ENCODE peak calls at places on chromosomes 12 and 14, in eight cellular contexts. C, L, N, R, K, I, G and S are unnamed samples.

GRCh38 chr12:127381043-127381668 is 885.8 kb upstream of the TMEM132C start:
- DNase-seq in G (no peak), L (peak), C (peak), N (peak), I (peak), K (no peak), R (no peak), S (no peak)

GRCh38 chr12:131087302-131087818 is 133.7 kb downstream of the ADGRD1 start:
- DNase-seq in I (peak), N (peak), G (no peak), K (no peak), L (no peak), R (no peak), C (no peak), S (no peak)

GRCh38 chr12:115885040-115885439 is 392.5 kb downstream of the MED13L start:
- DNase-seq in R (no peak), I (no peak), L (no peak), N (no peak), G (no peak), K (no peak), C (no peak), S (no peak)

GRCh38 chr14:96096639-96097610 is 57.8 kb downstream of the C14orf132 start:
- DNase-seq in N (no peak), G (no peak), K (no peak), R (no peak), L (no peak), I (no peak), C (peak), S (no peak)

GRCh38 chr12:95538656-95539055 is 12.6 kb downstream of the USP44 start:
- DNase-seq in L (no peak), K (no peak), I (no peak), N (no peak), C (no peak), R (no peak), G (no peak), S (no peak)

GRCh38 chr12:48682927-48683326 is 889 bp upstream of the KANSL2 start:
- DNase-seq in R (no peak), N (no peak), G (no peak), K (no peak), I (no peak), L (no peak), C (no peak), S (no peak)

GRCh38 chr14:22776215-22776614 is 9.7 kb downstream of the OXA1L start:
- DNase-seq in R (no peak), K (no peak), N (no peak), I (no peak), C (no peak), L (no peak), G (no peak), S (no peak)

GRCh38 chr12:106673151-106673550 is 90.3 kb downstream of the RFX4 start:
- DNase-seq in R (no peak), N (no peak), G (no peak), I (no peak), C (no peak), L (no peak), K (no peak), S (no peak)

GRCh38 chr12:132638541-132639408 is 20.2 kb downstream of the P2RX2 start:
- DNase-seq in I (no peak), L (no peak), R (peak), N (no peak), K (peak), G (no peak), C (peak), S (no peak)

GRCh38 chr12:77608157-77608755 is 222.4 kb upstream of the NAV3 start:
- DNase-seq in R (no peak), C (no peak), L (no peak), K (no peak), G (no peak), N (no peak), I (no peak), S (no peak)

GRCh38 chr12:106902053-106902452 is 53.7 kb upstream of the TMEM263 start:
- DNase-seq in K (no peak), R (no peak), G (no peak), N (no peak), I (no peak), C (no peak), L (no peak), S (no peak)

GRCh38 chr12:63967781-63968180 is 123.3 kb downstream of the SRGAP1 start:
- DNase-seq in R (no peak), G (no peak), K (no peak), L (no peak), C (no peak), N (no peak), I (no peak), S (no peak)

GRCh38 chr12:95703986-95704385 is 86.6 kb downstream of the NTN4 start:
- DNase-seq in K (no peak), C (no peak), L (no peak), I (no peak), N (no peak), R (no peak), G (no peak), S (no peak)

GRCh38 chr12:122520676-122521075 is 6.1 kb downstream of the RSRC2 start:
- DNase-seq in R (no peak), I (no peak), K (no peak), C (no peak), N (no peak), L (no peak), G (no peak), S (no peak)

GRCh38 chr12:80044694-80045046 is 54.7 kb upstream of the OTOGL start:
- DNase-seq in G (no peak), R (peak), K (peak), I (no peak), N (no peak), L (no peak), C (peak), S (peak)

GRCh38 chr12:111173391-111174282 is 195.3 kb downstream of the PHETA1 start:
- DNase-seq in N (no peak), C (no peak), G (no peak), K (no peak), R (no peak), I (no peak), L (no peak), S (no peak)

GRCh38 chr12:57632369-57632897 is 568 bp downstream of the B4GALNT1 start:
- DNase-seq in N (no peak), K (no peak), G (no peak), L (peak), R (no peak), I (no peak), C (peak), S (no peak)

GRCh38 chr12:39723831-39724230 is 104.2 kb upstream of the ABCD2 start:
- DNase-seq in K (peak), N (no peak), G (no peak), C (peak), L (no peak), I (no peak), R (peak), S (peak)

GRCh38 chr12:70736775-70737174 is 99.5 kb upstream of the PTPRB start:
- DNase-seq in G (no peak), R (no peak), L (no peak), K (no peak), I (no peak), C (no peak), N (no peak), S (no peak)

GRCh38 chr12:1927751-1928351 is 9.4 kb upstream of the CACNA2D4 start:
- DNase-seq in N (peak), I (peak), G (peak), K (no peak), L (no peak), R (no peak), C (peak), S (no peak)

GRCh38 chr12:100404769-100405407 is 48.0 kb downstream of the SLC17A8 start:
- DNase-seq in C (peak), R (no peak), K (no peak), N (peak), I (no peak), L (peak), G (no peak), S (peak)

GRCh38 chr12:107429006-107429698 is 256.4 kb upstream of the PWP1 start:
- DNase-seq in N (no peak), R (no peak), G (no peak), K (no peak), I (no peak), C (no peak), L (no peak), S (no peak)

GRCh38 chr12:120368789-120369475 is at the start of gene MSI1:
- DNase-seq in G (no peak), K (no peak), R (no peak), I (no peak), C (no peak), N (no peak), L (no peak), S (no peak)

GRCh38 chr14:52044791-52045522 is 23.9 kb downstream of the NID2 start:
- DNase-seq in N (no peak), I (no peak), L (no peak), C (peak), R (peak), G (peak), K (peak), S (no peak)

GRCh38 chr12:105706321-105706972 is 376.0 kb downstream of the C12orf75 start:
- DNase-seq in K (peak), R (peak), C (peak), N (no peak), L (no peak), G (no peak), I (no peak), S (no peak)

GRCh38 chr14:51395361-51395849 is 155.4 kb downstream of the TMX1 start:
- DNase-seq in N (no peak), R (no peak), C (peak), I (no peak), G (peak), K (peak), L (no peak), S (peak)

GRCh38 chr12:106386836-106387555 is 29.4 kb downstream of the POLR3B start:
- DNase-seq in K (no peak), R (no peak), L (no peak), G (no peak), I (no peak), N (no peak), C (no peak), S (no peak)

GRCh38 chr12:67091204-67091603 is 178.0 kb upstream of the CAND1 start:
- DNase-seq in R (no peak), N (no peak), C (no peak), L (no peak), G (no peak), I (no peak), K (no peak), S (no peak)

GRCh38 chr12:89971880-89972279 is 263.2 kb upstream of the ATP2B1 start:
- DNase-seq in I (no peak), K (no peak), R (no peak), N (no peak), C (no peak), G (no peak), L (no peak), S (no peak)

GRCh38 chr12:236445-236844 is 22.5 kb upstream of the SLC6A12 start:
- DNase-seq in G (no peak), K (no peak), C (no peak), R (no peak), I (no peak), N (no peak), L (no peak), S (no peak)

GRCh38 chr14:22472935-22473854 is 115.8 kb downstream of the DAD1 start:
- DNase-seq in R (peak), K (peak), G (no peak), L (peak), C (peak), N (no peak), I (no peak), S (no peak)

GRCh38 chr14:64556526-64556925 is 6.8 kb downstream of the PPP1R36 start:
- DNase-seq in K (peak), I (no peak), C (peak), L (no peak), R (no peak), G (no peak), N (no peak), S (no peak)

GRCh38 chr12:2409656-2410265 is 357.0 kb downstream of the CACNA1C start:
- DNase-seq in K (no peak), G (no peak), L (no peak), N (no peak), C (no peak), I (no peak), R (no peak), S (no peak)

GRCh38 chr14:32709072-32709471 is 229.6 kb upstream of the NPAS3 start:
- DNase-seq in R (peak), K (no peak), L (no peak), G (peak), I (no peak), C (peak), N (no peak), S (no peak)

GRCh38 chr14:74575507-74575906 is 36.5 kb downstream of the LTBP2 start:
- DNase-seq in N (no peak), G (peak), R (no peak), K (no peak), C (no peak), I (no peak), L (no peak), S (no peak)